ENCODE peak calls at places on chromosomes 6 and 20, in six cellular contexts. U, O, S, T, F and M are unnamed samples.

GRCh38 chr6:42025790-42026311 is 24.5 kb upstream of the TAF8 start:
- DNase-seq in U (no peak), O (no peak), S (no peak), T (no peak), F (no peak), M (no peak)

GRCh38 chr20:23086056-23086551 is at the start of gene CD93:
- DNase-seq in U (peak), O (no peak), S (no peak), T (peak), F (no peak), M (no peak)

GRCh38 chr6:11403035-11403601 is 134.4 kb upstream of the TMEM170B start:
- DNase-seq in U (no peak), O (no peak), S (no peak), T (no peak), F (no peak), M (no peak)

GRCh38 chr6:11096109-11096508 is 2.5 kb downstream of the SMIM13 start:
- DNase-seq in U (peak), O (peak), S (no peak), T (no peak), F (peak), M (no peak)

GRCh38 chr6:159919011-159919511 is 28.3 kb downstream of the MAS1 start:
- DNase-seq in U (peak), O (no peak), S (no peak), T (no peak), F (no peak), M (no peak)

GRCh38 chr6:52499026-52499425 is 77.8 kb downstream of the TRAM2 start:
- DNase-seq in U (peak), O (no peak), S (no peak), T (no peak), F (no peak), M (no peak)

GRCh38 chr6:157020398-157021266 is 243.5 kb downstream of the ARID1B start:
- DNase-seq in U (peak), O (peak), S (peak), T (peak), F (no peak), M (no peak)

GRCh38 chr6:52130440-52130839 is 43.0 kb upstream of the PKHD1 start:
- DNase-seq in U (no peak), O (no peak), S (no peak), T (no peak), F (no peak), M (no peak)

GRCh38 chr20:34824026-34824860 is 1.2 kb downstream of the NCOA6 start:
- DNase-seq in U (peak), O (peak), S (peak), T (peak), F (no peak), M (peak)

GRCh38 chr6:13009465-13009864 is 292.9 kb downstream of the PHACTR1 start:
- DNase-seq in U (no peak), O (no peak), S (no peak), T (no peak), F (no peak), M (no peak)

GRCh38 chr6:7726416-7727149 is 684 bp downstream of the BMP6 start:
- DNase-seq in U (peak), O (no peak), S (no peak), T (no peak), F (no peak), M (no peak)

GRCh38 chr6:104256547-104257144 is 603.1 kb downstream of the HACE1 start:
- DNase-seq in U (no peak), O (no peak), S (no peak), T (no peak), F (no peak), M (no peak)

GRCh38 chr6:6724319-6725119 is 136.0 kb downstream of the LY86 start:
- DNase-seq in U (peak), O (peak), S (peak), T (peak), F (peak), M (no peak)

GRCh38 chr6:113619077-113619476 is 238.1 kb upstream of the MARCKS start:
- DNase-seq in U (no peak), O (no peak), S (no peak), T (no peak), F (no peak), M (no peak)

GRCh38 chr6:34491091-34491430 is 25.2 kb downstream of the PACSIN1 start:
- DNase-seq in U (peak), O (no peak), S (peak), T (no peak), F (peak), M (no peak)

GRCh38 chr6:45791600-45792168 is 224.0 kb downstream of the CLIC5 start:
- DNase-seq in U (peak), O (no peak), S (no peak), T (no peak), F (peak), M (no peak)

GRCh38 chr20:58212636-58213035 is 15.8 kb downstream of the ANKRD60 start:
- DNase-seq in U (no peak), O (no peak), S (no peak), T (no peak), F (no peak), M (no peak)

GRCh38 chr20:36548704-36549627 is 7.6 kb downstream of the MYL9 start:
- DNase-seq in U (no peak), O (no peak), S (no peak), T (no peak), F (no peak), M (no peak)

GRCh38 chr6:134373966-134374365 is 56.1 kb upstream of the SGK1 start:
- DNase-seq in U (no peak), O (no peak), S (no peak), T (no peak), F (no peak), M (no peak)

GRCh38 chr6:106750146-106750900 is 120.9 kb downstream of the QRSL1 start:
- DNase-seq in U (no peak), O (no peak), S (peak), T (no peak), F (no peak), M (peak)

GRCh38 chr20:38055294-38055693 is 21.7 kb downstream of the RPRD1B start:
- DNase-seq in U (peak), O (no peak), S (no peak), T (no peak), F (no peak), M (no peak)

GRCh38 chr20:31831211-31831610 is 12.1 kb downstream of the MYLK2 start:
- DNase-seq in U (no peak), O (no peak), S (no peak), T (no peak), F (no peak), M (no peak)

GRCh38 chr6:133964052-133964451 is 11.0 kb downstream of the TBPL1 start:
- DNase-seq in U (peak), O (no peak), S (no peak), T (no peak), F (peak), M (no peak)

GRCh38 chr20:21027569-21027968 is 78.6 kb downstream of the LINC00237 start:
- DNase-seq in U (peak), O (no peak), S (no peak), T (no peak), F (no peak), M (no peak)

GRCh38 chr20:49823152-49823847 is 10.7 kb downstream of the SLC9A8 start:
- DNase-seq in U (no peak), O (no peak), S (no peak), T (no peak), F (no peak), M (no peak)

GRCh38 chr20:43925215-43925614 is 10.6 kb downstream of the TOX2 start:
- DNase-seq in U (peak), O (peak), S (no peak), T (no peak), F (no peak), M (no peak)

GRCh38 chr20:56433880-56434255 is 21.8 kb downstream of the CASS4 start:
- DNase-seq in U (peak), O (peak), S (no peak), T (no peak), F (peak), M (no peak)

GRCh38 chr6:168035098-168035660 is 37.7 kb downstream of the KIF25 start:
- DNase-seq in U (peak), O (no peak), S (peak), T (peak), F (no peak), M (peak)

GRCh38 chr20:52031574-52032303 is 159.8 kb downstream of the ZFP64 start:
- DNase-seq in U (peak), O (no peak), S (no peak), T (no peak), F (peak), M (no peak)

GRCh38 chr6:315226-315625 is 22.9 kb downstream of the DUSP22 start:
- DNase-seq in U (no peak), O (no peak), S (no peak), T (no peak), F (no peak), M (no peak)

GRCh38 chr6:82227770-82228169 is 19.8 kb downstream of the IBTK start:
- DNase-seq in U (no peak), O (no peak), S (no peak), T (no peak), F (no peak), M (no peak)

GRCh38 chr6:16440656-16441212 is 202.3 kb downstream of the GMPR start:
- DNase-seq in U (no peak), O (no peak), S (no peak), T (no peak), F (no peak), M (no peak)

GRCh38 chr6:133062702-133063319 is 178.3 kb upstream of the EYA4 start:
- DNase-seq in U (peak), O (no peak), S (no peak), T (peak), F (no peak), M (no peak)

GRCh38 chr6:20771427-20771826 is 237.2 kb downstream of the CDKAL1 start:
- DNase-seq in U (no peak), O (no peak), S (no peak), T (no peak), F (no peak), M (no peak)

GRCh38 chr20:41714030-41714429 is 95.9 kb upstream of the CHD6 start:
- DNase-seq in U (no peak), O (no peak), S (no peak), T (no peak), F (no peak), M (peak)